ENCODE peak calls at places on chromosome 11, in nine cellular contexts. One of them, this sample, is unnamed.

GRCh38 chr11:30879322-30880020 is 293.3 kb upstream of the MPPED2 start:
- DNase-seq in suprapubic skin: no peak
- DNase-seq in GM12891: no peak
- DNase-seq in K562: no peak
- DNase-seq in HL-60: no peak
- DNase-seq in vagina: no peak
- DNase-seq in esophagus muscularis mucosa: no peak
- DNase-seq in prostate gland: peak
- DNase-seq in GM12892: no peak
- DNase-seq in this sample: no peak

GRCh38 chr11:15309296-15309695 is 194.6 kb downstream of the INSC start:
- DNase-seq in K562: no peak
- DNase-seq in GM12891: no peak
- DNase-seq in prostate gland: no peak
- DNase-seq in HL-60: no peak
- DNase-seq in GM12892: no peak
- DNase-seq in suprapubic skin: no peak
- DNase-seq in vagina: no peak
- DNase-seq in esophagus muscularis mucosa: no peak
- DNase-seq in this sample: no peak

GRCh38 chr11:30741039-30741550 is 154.9 kb upstream of the MPPED2 start:
- DNase-seq in HL-60: no peak
- DNase-seq in vagina: no peak
- DNase-seq in GM12891: no peak
- DNase-seq in GM12892: no peak
- DNase-seq in suprapubic skin: peak
- DNase-seq in esophagus muscularis mucosa: no peak
- DNase-seq in K562: no peak
- DNase-seq in prostate gland: no peak
- DNase-seq in this sample: no peak

GRCh38 chr11:8810331-8811301 is 100.4 kb upstream of the AKIP1 start:
- DNase-seq in GM12891: peak
- DNase-seq in vagina: no peak
- DNase-seq in HL-60: no peak
- DNase-seq in GM12892: peak
- DNase-seq in K562: peak
- DNase-seq in esophagus muscularis mucosa: no peak
- DNase-seq in suprapubic skin: peak
- DNase-seq in prostate gland: peak
- DNase-seq in this sample: no peak

GRCh38 chr11:429931-430456 is 11.8 kb downstream of the ANO9 start:
- DNase-seq in GM12891: no peak
- DNase-seq in suprapubic skin: no peak
- DNase-seq in HL-60: no peak
- DNase-seq in K562: no peak
- DNase-seq in GM12892: no peak
- DNase-seq in esophagus muscularis mucosa: no peak
- DNase-seq in vagina: no peak
- DNase-seq in prostate gland: no peak
- DNase-seq in this sample: no peak

GRCh38 chr11:97107604-97108003 is 717.8 kb downstream of the JRKL start:
- DNase-seq in prostate gland: no peak
- DNase-seq in K562: no peak
- DNase-seq in suprapubic skin: no peak
- DNase-seq in esophagus muscularis mucosa: no peak
- DNase-seq in vagina: no peak
- DNase-seq in GM12892: no peak
- DNase-seq in HL-60: no peak
- DNase-seq in GM12891: no peak
- DNase-seq in this sample: no peak

GRCh38 chr11:113623114-113623513 is 83.0 kb downstream of the TMPRSS5 start:
- DNase-seq in K562: no peak
- DNase-seq in vagina: no peak
- DNase-seq in suprapubic skin: no peak
- DNase-seq in GM12891: no peak
- DNase-seq in prostate gland: no peak
- DNase-seq in esophagus muscularis mucosa: no peak
- DNase-seq in HL-60: no peak
- DNase-seq in GM12892: no peak
- DNase-seq in this sample: no peak

GRCh38 chr11:85423331-85423730 is 203.8 kb downstream of the DLG2 start:
- DNase-seq in GM12891: no peak
- DNase-seq in suprapubic skin: no peak
- DNase-seq in esophagus muscularis mucosa: no peak
- DNase-seq in vagina: no peak
- DNase-seq in GM12892: no peak
- DNase-seq in K562: no peak
- DNase-seq in HL-60: no peak
- DNase-seq in prostate gland: no peak
- DNase-seq in this sample: no peak

GRCh38 chr11:134509381-134510068 is 97.5 kb upstream of the B3GAT1 start:
- DNase-seq in vagina: no peak
- DNase-seq in HL-60: no peak
- DNase-seq in prostate gland: no peak
- DNase-seq in esophagus muscularis mucosa: no peak
- DNase-seq in GM12891: no peak
- DNase-seq in K562: no peak
- DNase-seq in GM12892: no peak
- DNase-seq in suprapubic skin: peak
- DNase-seq in this sample: no peak

GRCh38 chr11:120185678-120186407 is 25.0 kb upstream of the OAF start:
- DNase-seq in GM12891: no peak
- DNase-seq in HL-60: no peak
- DNase-seq in esophagus muscularis mucosa: no peak
- DNase-seq in GM12892: no peak
- DNase-seq in K562: no peak
- DNase-seq in vagina: no peak
- DNase-seq in suprapubic skin: peak
- DNase-seq in prostate gland: no peak
- DNase-seq in this sample: no peak

GRCh38 chr11:22668005-22668796 is 1.8 kb downstream of the GAS2 start:
- DNase-seq in vagina: no peak
- DNase-seq in prostate gland: no peak
- DNase-seq in K562: no peak
- DNase-seq in GM12891: no peak
- DNase-seq in HL-60: no peak
- DNase-seq in suprapubic skin: no peak
- DNase-seq in GM12892: no peak
- DNase-seq in esophagus muscularis mucosa: no peak
- DNase-seq in this sample: no peak

DNA sequence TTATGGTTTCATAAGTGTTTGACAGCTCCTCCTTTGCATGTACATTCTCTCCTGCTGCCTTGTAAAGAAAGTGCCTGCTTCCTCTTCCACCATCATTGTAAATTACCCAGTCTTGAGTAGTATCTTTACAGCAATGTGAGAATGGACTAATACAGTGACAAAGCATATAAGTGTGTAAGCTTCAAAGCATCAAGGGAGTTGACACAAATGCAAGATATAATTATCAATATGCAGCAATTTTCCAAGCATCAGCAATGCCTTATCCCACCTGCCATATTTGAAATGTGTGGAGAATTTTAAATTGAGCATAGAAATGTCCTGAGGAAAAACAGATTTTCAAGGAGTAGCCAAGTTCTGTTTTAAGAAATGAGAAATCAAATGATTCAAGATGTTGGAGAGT is 1.7 kb upstream of the OR5AL1 start:
- DNase-seq in suprapubic skin: no peak
- DNase-seq in HL-60: no peak
- DNase-seq in K562: no peak
- DNase-seq in esophagus muscularis mucosa: no peak
- DNase-seq in GM12892: no peak
- DNase-seq in GM12891: no peak
- DNase-seq in prostate gland: no peak
- DNase-seq in vagina: no peak
- DNase-seq in this sample: no peak
- TF ChIP-seq POLR2AphosphoS5 in suprapubic skin: no peak
- TF ChIP-seq POLR2AphosphoS5 in HL-60: no peak
- TF ChIP-seq POLR2AphosphoS5 in K562: no peak
- TF ChIP-seq POLR2AphosphoS5 in esophagus muscularis mucosa: no peak
- TF ChIP-seq POLR2AphosphoS5 in GM12892: no peak
- TF ChIP-seq POLR2AphosphoS5 in GM12891: no peak
- TF ChIP-seq POLR2AphosphoS5 in prostate gland: no peak
- TF ChIP-seq POLR2AphosphoS5 in vagina: no peak
- TF ChIP-seq POLR2AphosphoS5 in this sample: no peak

DNA sequence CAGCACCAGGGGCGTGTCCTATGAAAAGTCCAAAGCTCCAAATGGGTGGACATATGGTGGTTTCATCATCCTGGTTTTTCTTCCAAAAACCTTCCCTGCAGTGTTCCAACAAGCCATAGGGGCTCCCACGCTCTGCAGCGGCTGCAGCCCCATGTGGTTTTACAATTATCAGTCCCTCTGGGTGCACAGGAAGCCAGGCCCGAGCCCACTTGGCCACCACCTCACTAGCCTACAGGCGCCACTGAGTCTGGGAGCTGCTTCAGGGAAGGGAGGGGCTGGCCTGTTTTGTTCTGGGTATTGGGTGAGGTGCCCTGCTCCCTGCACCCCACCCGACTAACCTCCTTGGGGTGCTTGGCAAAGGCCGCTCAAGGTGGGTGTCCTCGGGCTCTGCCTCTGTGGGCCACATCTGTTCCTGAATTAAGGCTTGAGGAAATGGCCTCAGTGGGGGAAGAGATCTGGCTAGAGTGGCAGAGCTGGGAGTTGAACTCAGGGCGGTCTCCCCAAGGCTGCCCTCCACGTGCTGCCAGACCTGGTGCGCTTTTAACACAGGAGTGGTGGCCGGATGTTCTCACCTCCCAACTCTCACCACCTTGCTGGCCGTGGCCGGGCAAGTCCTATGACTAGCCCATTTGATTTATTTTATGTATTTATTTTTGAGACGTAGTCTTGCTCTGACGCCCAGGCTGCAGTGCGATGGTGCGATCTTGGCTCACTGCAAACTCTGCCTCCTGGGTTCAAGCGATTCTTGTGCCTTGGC is 5.3 kb upstream of the CDC42BPG start:
- DNase-seq in suprapubic skin: no peak
- DNase-seq in vagina: no peak
- DNase-seq in HL-60: no peak
- DNase-seq in GM12892: no peak
- DNase-seq in esophagus muscularis mucosa: no peak
- DNase-seq in prostate gland: no peak
- DNase-seq in GM12891: no peak
- DNase-seq in K562: no peak
- DNase-seq in this sample: no peak
- TF ChIP-seq POLR2AphosphoS5 in suprapubic skin: no peak
- TF ChIP-seq POLR2AphosphoS5 in vagina: peak
- TF ChIP-seq POLR2AphosphoS5 in HL-60: no peak
- TF ChIP-seq POLR2AphosphoS5 in GM12892: peak
- TF ChIP-seq POLR2AphosphoS5 in esophagus muscularis mucosa: no peak
- TF ChIP-seq POLR2AphosphoS5 in prostate gland: no peak
- TF ChIP-seq POLR2AphosphoS5 in GM12891: peak
- TF ChIP-seq POLR2AphosphoS5 in K562: no peak
- TF ChIP-seq POLR2AphosphoS5 in this sample: no peak

DNA sequence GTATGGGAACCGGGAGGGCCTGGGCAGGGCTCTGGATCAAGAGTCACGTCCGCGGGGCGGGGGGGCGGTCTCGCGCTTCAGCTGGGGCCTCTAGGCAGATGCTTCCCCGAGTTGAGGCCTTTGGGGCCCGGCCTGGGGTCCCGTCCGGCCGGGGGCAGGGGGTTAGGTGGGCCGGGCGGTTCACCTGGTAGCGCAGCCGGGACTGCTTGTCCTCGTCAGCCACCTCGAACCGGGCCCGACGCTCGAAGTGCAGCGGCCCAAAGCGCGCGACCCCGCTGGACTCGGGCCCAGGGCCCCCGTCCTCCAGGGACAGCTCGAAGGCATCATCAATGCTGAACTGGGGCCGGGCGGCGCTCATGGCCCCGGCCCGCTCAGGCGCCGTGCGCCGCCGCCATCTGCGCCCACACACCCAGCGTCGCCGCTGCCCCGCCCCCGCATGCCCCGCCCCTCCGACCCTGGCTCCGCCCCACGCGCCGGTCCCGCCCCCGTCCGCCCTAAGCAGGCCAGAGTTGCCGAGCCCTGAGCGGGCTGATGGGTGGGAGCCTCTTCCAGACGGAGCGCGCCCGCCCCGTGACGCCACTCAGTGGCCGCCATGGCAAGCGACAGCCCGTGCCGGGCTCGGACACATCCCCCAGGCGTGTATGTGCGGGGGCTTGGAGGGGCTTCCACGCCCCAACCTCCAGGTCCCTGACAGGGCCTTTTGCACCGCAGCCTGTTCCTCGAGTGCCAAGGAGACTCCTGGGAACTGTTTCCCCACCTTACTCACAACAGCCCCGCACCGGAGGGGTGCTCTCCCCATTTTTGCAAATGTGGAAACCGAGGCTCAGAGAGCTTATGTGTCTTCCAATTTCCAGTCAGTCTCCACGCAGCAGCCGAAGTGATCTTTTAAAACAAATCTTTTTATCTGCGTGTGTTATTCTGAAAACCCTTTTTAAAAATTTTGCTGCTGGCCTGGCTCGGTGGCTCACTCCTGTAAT is at the start of gene TMEM134:
- DNase-seq in HL-60: peak
- DNase-seq in GM12891: peak
- DNase-seq in suprapubic skin: peak
- DNase-seq in vagina: no peak
- DNase-seq in K562: peak
- DNase-seq in prostate gland: peak
- DNase-seq in esophagus muscularis mucosa: peak
- DNase-seq in GM12892: peak
- DNase-seq in this sample: no peak
- TF ChIP-seq POLR2AphosphoS5 in HL-60: peak
- TF ChIP-seq POLR2AphosphoS5 in GM12891: peak
- TF ChIP-seq POLR2AphosphoS5 in suprapubic skin: peak
- TF ChIP-seq POLR2AphosphoS5 in vagina: peak
- TF ChIP-seq POLR2AphosphoS5 in K562: peak
- TF ChIP-seq POLR2AphosphoS5 in prostate gland: peak
- TF ChIP-seq POLR2AphosphoS5 in esophagus muscularis mucosa: peak
- TF ChIP-seq POLR2AphosphoS5 in GM12892: peak
- TF ChIP-seq POLR2AphosphoS5 in this sample: peak

DNA sequence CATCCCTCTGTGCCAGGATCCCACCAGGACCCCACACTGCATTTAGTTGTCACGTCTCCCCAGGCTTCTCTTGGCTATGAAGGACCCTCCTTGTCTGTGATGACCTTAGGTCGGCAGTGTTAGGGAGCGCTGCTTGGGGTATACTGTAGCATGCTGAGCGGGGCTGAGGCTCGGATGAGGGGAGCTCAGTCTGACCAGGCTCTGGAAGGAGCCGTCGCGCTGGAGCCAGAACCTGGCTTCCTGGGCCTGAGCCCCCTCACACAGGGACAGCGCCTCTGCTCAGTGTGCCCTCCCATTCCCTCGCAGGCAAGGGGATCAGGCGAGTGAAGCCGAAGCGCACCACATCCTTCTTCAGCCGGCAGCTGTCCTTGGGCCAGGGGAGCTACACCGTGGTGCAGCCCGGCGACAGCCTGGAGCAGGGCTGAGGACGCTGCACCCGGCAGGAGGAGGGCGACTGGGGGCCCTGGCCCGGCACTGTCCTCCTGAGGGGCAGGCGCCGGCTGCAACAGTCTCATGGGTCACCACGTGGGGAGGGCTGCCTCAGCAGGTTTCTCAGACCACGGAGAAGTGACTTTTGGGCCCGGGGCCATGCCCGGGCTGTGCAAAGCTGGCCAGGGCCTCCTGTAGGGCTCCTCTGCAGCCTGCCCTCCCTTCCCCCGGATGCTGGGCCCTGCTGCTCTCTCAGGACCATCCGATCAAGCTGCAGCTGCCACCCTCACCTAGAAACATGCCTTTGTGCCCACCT is 11.5 kb upstream of the NEAT1 start:
- DNase-seq in K562: no peak
- DNase-seq in GM12892: no peak
- DNase-seq in vagina: no peak
- DNase-seq in HL-60: no peak
- DNase-seq in suprapubic skin: peak
- DNase-seq in esophagus muscularis mucosa: no peak
- DNase-seq in prostate gland: no peak
- DNase-seq in GM12891: no peak
- DNase-seq in this sample: no peak
- TF ChIP-seq POLR2AphosphoS5 in K562: no peak
- TF ChIP-seq POLR2AphosphoS5 in GM12892: no peak
- TF ChIP-seq POLR2AphosphoS5 in vagina: no peak
- TF ChIP-seq POLR2AphosphoS5 in HL-60: no peak
- TF ChIP-seq POLR2AphosphoS5 in suprapubic skin: no peak
- TF ChIP-seq POLR2AphosphoS5 in esophagus muscularis mucosa: no peak
- TF ChIP-seq POLR2AphosphoS5 in prostate gland: no peak
- TF ChIP-seq POLR2AphosphoS5 in GM12891: no peak
- TF ChIP-seq POLR2AphosphoS5 in this sample: no peak

This sample was measured in SK-N-MC.